ENCODE peak calls at places on chromosome 13, in eight cellular contexts. Z, P, J, S, F, K, B and U are unnamed samples.
A peak's percentile ranks its signal among the peaks of the same experiment; 100 is the strongest.

GRCh38 chr13:97629601-97630272 is 195.8 kb downstream of the RAP2A start:
- DNase-seq in Z (no peak), P (no peak), J (no peak), S (no peak), F (no peak), K (no peak), B (no peak), U (no peak)

GRCh38 chr13:26985285-26985878 is 186.2 kb downstream of the USP12 start:
- DNase-seq in Z (peak; percentile 73), P (peak; percentile 87), J (peak; percentile 86), S (peak; percentile 68), F (no peak), K (peak; percentile 71), B (no peak), U (peak; percentile 91)

GRCh38 chr13:46571189-46571901 is 18.4 kb downstream of the LRCH1 start:
- DNase-seq in Z (peak; percentile 77), P (peak; percentile 70), J (peak; percentile 23), S (no peak), F (no peak), K (no peak), B (no peak), U (peak; percentile 72)

GRCh38 chr13:95614641-95615245 is 29.8 kb downstream of the DZIP1 start:
- DNase-seq in Z (no peak), P (no peak), J (no peak), S (no peak), F (no peak), K (no peak), B (no peak), U (no peak)

GRCh38 chr13:33976965-33977364 is 159.0 kb downstream of the RFC3 start:
- DNase-seq in Z (no peak), P (no peak), J (no peak), S (no peak), F (no peak), K (no peak), B (no peak), U (no peak)

GRCh38 chr13:104315606-104316005 is 1249.4 kb upstream of the SLC10A2 start:
- DNase-seq in Z (peak; percentile 19), P (peak; percentile 98), J (peak; percentile 72), S (no peak), F (no peak), K (peak; percentile 20), B (no peak), U (peak; percentile 73)

GRCh38 chr13:65063753-65064152 is 2166.4 kb downstream of the PCDH9 start:
- DNase-seq in Z (peak; percentile 30), P (no peak), J (no peak), S (no peak), F (no peak), K (peak; percentile 4), B (no peak), U (peak; percentile 30)

GRCh38 chr13:45482571-45483173 is 17.9 kb downstream of the COG3 start:
- DNase-seq in Z (peak; percentile 27), P (peak; percentile 46), J (peak; percentile 28), S (no peak), F (no peak), K (no peak), B (no peak), U (peak; percentile 49)

GRCh38 chr13:32255744-32256120 is 59.4 kb downstream of the ZAR1L start:
- DNase-seq in Z (no peak), P (peak; percentile 53), J (no peak), S (no peak), F (no peak), K (no peak), B (no peak), U (no peak)

GRCh38 chr13:20832861-20833260 is 59.1 kb upstream of the EEF1AKMT1 start:
- DNase-seq in Z (no peak), P (no peak), J (no peak), S (no peak), F (no peak), K (no peak), B (no peak), U (no peak)

GRCh38 chr13:39012608-39013007 is 22.0 kb upstream of the STOML3 start:
- DNase-seq in Z (no peak), P (no peak), J (no peak), S (no peak), F (no peak), K (no peak), B (no peak), U (no peak)

GRCh38 chr13:33483471-33483870 is 197.9 kb upstream of the STARD13 start:
- DNase-seq in Z (peak; percentile 36), P (peak; percentile 40), J (peak; percentile 59), S (no peak), F (no peak), K (no peak), B (no peak), U (no peak)

GRCh38 chr13:33083054-33083453 is 66.8 kb downstream of the KL start:
- DNase-seq in Z (no peak), P (no peak), J (no peak), S (no peak), F (no peak), K (no peak), B (no peak), U (no peak)

GRCh38 chr13:103835052-103835451 is 768.8 kb upstream of the SLC10A2 start:
- DNase-seq in Z (no peak), P (no peak), J (no peak), S (no peak), F (no peak), K (no peak), B (no peak), U (no peak)

GRCh38 chr13:93727301-93728141 is 500.9 kb downstream of the GPC6 start:
- DNase-seq in Z (peak; percentile 77), P (no peak), J (peak; percentile 90), S (no peak), F (no peak), K (no peak), B (no peak), U (peak; percentile 53)

GRCh38 chr13:44323754-44324153 is 49.9 kb upstream of the SERP2 start:
- DNase-seq in Z (no peak), P (no peak), J (no peak), S (no peak), F (no peak), K (no peak), B (no peak), U (no peak)

GRCh38 chr13:52949744-52950143 is 78.9 kb upstream of the OLFM4 start:
- DNase-seq in Z (no peak), P (no peak), J (no peak), S (no peak), F (no peak), K (no peak), B (no peak), U (no peak)

GRCh38 chr13:32009362-32009761 is 22.2 kb upstream of the FRY start:
- DNase-seq in Z (no peak), P (no peak), J (no peak), S (no peak), F (no peak), K (no peak), B (no peak), U (no peak)

GRCh38 chr13:104143760-104144406 is 1077.7 kb upstream of the SLC10A2 start:
- DNase-seq in Z (no peak), P (no peak), J (no peak), S (no peak), F (no peak), K (no peak), B (no peak), U (no peak)

GRCh38 chr13:32001392-32001768 is 30.2 kb upstream of the FRY start:
- DNase-seq in Z (peak; percentile 67), P (peak; percentile 74), J (peak; percentile 72), S (peak; percentile 5), F (no peak), K (no peak), B (no peak), U (peak; percentile 62)

GRCh38 chr13:49821216-49821820 is 28.8 kb upstream of the KPNA3 start:
- DNase-seq in Z (peak; percentile 4), P (peak; percentile 25), J (no peak), S (no peak), F (no peak), K (no peak), B (no peak), U (no peak)
- TF ChIP-seq CTCF in Z (peak; percentile 14), P (no peak), J (peak; percentile 27), S (no peak), F (no peak), K (no peak), B (no peak), U (peak; percentile 9)

GRCh38 chr13:110305001-110305400 is 2.0 kb downstream of the COL4A1 start:
- DNase-seq in Z (no peak), P (peak; percentile 42), J (no peak), S (no peak), F (no peak), K (no peak), B (no peak), U (no peak)

GRCh38 chr13:110302154-110302553 is 4.8 kb downstream of the COL4A1 start:
- DNase-seq in Z (no peak), P (no peak), J (no peak), S (no peak), F (no peak), K (no peak), B (no peak), U (no peak)

GRCh38 chr13:110304256-110304655 is 2.7 kb downstream of the COL4A1 start:
- DNase-seq in Z (peak; percentile 28), P (peak; percentile 88), J (peak; percentile 83), S (no peak), F (no peak), K (no peak), B (no peak), U (peak; percentile 43)

GRCh38 chr13:110302986-110303385 is 4.0 kb downstream of the COL4A1 start:
- DNase-seq in Z (no peak), P (no peak), J (no peak), S (no peak), F (no peak), K (no peak), B (no peak), U (no peak)

DNA sequence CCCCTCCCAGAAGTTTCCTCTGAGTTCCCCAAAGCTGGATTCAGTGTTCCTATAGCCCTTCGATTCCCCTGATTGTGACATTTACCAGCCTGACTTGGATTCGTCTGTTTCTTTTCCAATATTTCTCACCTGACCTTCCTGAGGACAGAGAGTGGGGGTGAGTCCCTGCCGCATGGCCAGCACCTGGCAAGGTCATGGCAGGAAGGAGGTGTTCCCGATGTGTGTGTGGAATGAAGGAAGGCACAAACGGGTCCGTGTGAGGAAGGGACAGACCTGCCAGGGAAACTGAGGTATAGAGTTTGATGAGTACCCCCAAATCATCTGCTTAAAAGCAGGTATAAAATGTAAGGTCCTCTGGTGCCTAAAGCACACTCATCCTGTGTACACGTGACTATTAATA is 3.3 kb downstream of the COL4A1 start:
- DNase-seq in Z (no peak), P (no peak), J (no peak), S (no peak), F (no peak), K (no peak), B (no peak), U (no peak)
- H3K4me3 ChIP-seq in Z (no peak overlapping the region), P (no peak overlapping the region), J (peak overlapping the region; percentile 88), S (no peak overlapping the region), F (peak overlapping the region; percentile 77), K (no peak overlapping the region), B (no peak overlapping the region), U (no peak overlapping the region)

GRCh38 chr13:113243847-113244246 is 34.4 kb downstream of the CUL4A start:
- DNase-seq in Z (no peak), P (no peak), J (no peak), S (no peak), F (no peak), K (no peak), B (no peak), U (no peak)

GRCh38 chr13:113245858-113246791 is 36.7 kb downstream of the CUL4A start:
- DNase-seq in Z (peak; percentile 3), P (peak; percentile 11), J (no peak), S (no peak), F (no peak), K (no peak), B (no peak), U (no peak)
- TF ChIP-seq CTCF in Z (peak; percentile 38), P (peak; percentile 41), J (peak; percentile 25), S (no peak), F (peak; percentile 10), K (peak; percentile 28), B (no peak), U (peak; percentile 40)

GRCh38 chr13:41059466-41059865 is 1.8 kb upstream of the WBP4 start:
- DNase-seq in Z (peak; percentile 20), P (peak; percentile 35), J (peak; percentile 50), S (no peak), F (no peak), K (no peak), B (no peak), U (peak; percentile 28)
- H3K4me3 ChIP-seq in Z (peak overlapping the region; percentile 89), P (peak overlapping the region; percentile 79), J (peak overlapping the region; percentile 90), S (peak overlapping the region; percentile 87), F (peak overlapping the region; percentile 88), K (peak overlapping the region; percentile 82), B (peak overlapping the region; percentile 84), U (peak overlapping the region; percentile 86)